ENCODE peak calls at places on chromosomes 5 and 9, in ten cellular contexts. I is AG04449; Q is right lobe of liver; Y is cardiac muscle cell; M is lower leg skin; C is HuH-7.5; S is coronary artery; G is stimulated activated CD8-positive, alpha-beta memory T cell treated with anti-CD3 and anti-CD28 coated beads, Interleukin-2, amount 100 ng/mL, for 1 hour; D is upper lobe of left lung; X is choroid plexus epithelial cell. L is an unnamed sample.
A peak's percentile ranks its signal among the peaks of the same experiment; 100 is the strongest.

GRCh38 chr9:129317179-129318011 is 139.3 kb upstream of the IER5L start:
- DNase-seq in S (peak; percentile 79), Q (peak; percentile 74), X (peak; percentile 75), Y (peak; percentile 61), D (no peak), I (no peak), M (peak; percentile 86), G (no peak), C (no peak), L (peak; percentile 65)

GRCh38 chr5:147348046-147348445 is 113.2 kb downstream of the STK32A start:
- DNase-seq in S (no peak), I (no peak), G (no peak), C (no peak), X (peak; percentile 6), Y (no peak), Q (no peak), M (no peak), D (no peak), L (no peak)

GRCh38 chr5:67366961-67367360 is 170.4 kb upstream of the CD180 start:
- DNase-seq in Y (no peak), Q (no peak), M (no peak), S (no peak), G (no peak), X (no peak), I (no peak), D (no peak), C (no peak), L (no peak)

GRCh38 chr9:26551451-26551850 is 341.2 kb downstream of the CAAP1 start:
- DNase-seq in X (no peak), I (no peak), D (no peak), C (no peak), G (no peak), S (no peak), Y (no peak), Q (no peak), M (no peak), L (no peak)

GRCh38 chr5:68436686-68437520 is 221.3 kb downstream of the PIK3R1 start:
- DNase-seq in G (no peak), M (no peak), X (peak; percentile 56), Y (no peak), S (no peak), D (no peak), Q (no peak), I (peak; percentile 64), C (no peak), L (no peak)

GRCh38 chr5:111563041-111563822 is 50.9 kb upstream of the STARD4 start:
- DNase-seq in G (no peak), Y (peak; percentile 66), Q (no peak), X (peak; percentile 95), C (no peak), M (no peak), D (no peak), I (peak; percentile 79), S (no peak), L (no peak)

GRCh38 chr9:35110327-35110758 is 5.3 kb downstream of the ATOSB start:
- DNase-seq in S (peak; percentile 89), Y (no peak), Q (no peak), I (no peak), C (no peak), D (no peak), X (peak; percentile 56), M (peak; percentile 85), G (no peak), L (no peak)

GRCh38 chr5:88396635-88397285 is 128.1 kb upstream of the TMEM161B start:
- DNase-seq in Y (no peak), M (no peak), Q (no peak), D (no peak), C (no peak), S (no peak), I (no peak), X (no peak), G (no peak), L (no peak)

GRCh38 chr5:657570-657969 is 35.6 kb downstream of the TPPP start:
- DNase-seq in X (peak; percentile 97), Y (no peak), C (no peak), M (no peak), G (no peak), I (peak; percentile 21), S (no peak), Q (no peak), D (no peak), L (no peak)

GRCh38 chr5:64811050-64811640 is 42.4 kb downstream of the CWC27 start:
- DNase-seq in C (no peak), D (no peak), Y (peak; percentile 59), I (peak; percentile 28), S (no peak), G (no peak), X (peak; percentile 87), Q (no peak), M (no peak), L (peak; percentile 14)

GRCh38 chr9:94950733-94951590 is 224.5 kb downstream of the AOPEP start:
- DNase-seq in S (no peak), X (peak; percentile 68), Y (peak; percentile 67), I (no peak), M (no peak), G (no peak), C (peak; percentile 36), D (no peak), Q (peak; percentile 67), L (peak; percentile 39)

GRCh38 chr5:141338538-141339306 is at the start of gene PCDHGA2:
- DNase-seq in D (peak; percentile 19), Q (no peak), X (peak; percentile 59), I (no peak), S (no peak), M (no peak), Y (no peak), G (no peak), C (peak; percentile 57), L (no peak)

GRCh38 chr5:172678902-172679301 is 37.8 kb downstream of the NEURL1B start:
- DNase-seq in Q (peak; percentile 65), I (no peak), M (no peak), G (no peak), S (no peak), D (no peak), Y (peak; percentile 84), C (no peak), X (no peak), L (no peak)

GRCh38 chr5:40446910-40447309 is 232.8 kb upstream of the PTGER4 start:
- DNase-seq in G (no peak), D (no peak), M (no peak), S (no peak), C (peak; percentile 35), Q (no peak), X (peak; percentile 96), I (no peak), Y (no peak), L (peak; percentile 76)

GRCh38 chr5:2726366-2726765 is 25.1 kb downstream of the IRX2 start:
- DNase-seq in M (peak; percentile 56), Q (no peak), Y (no peak), I (no peak), X (no peak), C (no peak), S (peak; percentile 35), G (no peak), D (no peak), L (no peak)

GRCh38 chr9:83346655-83347393 is 191.4 kb downstream of the FRMD3 start:
- DNase-seq in Q (no peak), D (no peak), I (no peak), X (no peak), M (no peak), G (no peak), S (no peak), Y (no peak), C (no peak), L (no peak)

GRCh38 chr5:179167871-179168451 is 107.8 kb downstream of the ZNF354C start:
- DNase-seq in G (no peak), Y (no peak), I (no peak), X (no peak), M (no peak), C (no peak), D (no peak), Q (peak; percentile 42), S (no peak), L (no peak)

GRCh38 chr5:42970636-42971559 is 69.2 kb downstream of the ANXA2R start:
- DNase-seq in Q (no peak), C (no peak), I (no peak), S (no peak), G (no peak), X (no peak), Y (no peak), D (peak; percentile 59), M (no peak), L (no peak)

GRCh38 chr5:179408646-179409045 is 63.4 kb upstream of the ADAMTS2 start:
- DNase-seq in C (no peak), X (no peak), Y (no peak), G (no peak), M (peak; percentile 69), D (no peak), S (peak; percentile 36), Q (peak; percentile 28), I (no peak), L (no peak)

GRCh38 chr5:173399846-173400245 is 71.6 kb upstream of the STC2 start:
- DNase-seq in S (no peak), X (no peak), Q (no peak), M (no peak), C (no peak), D (no peak), Y (no peak), G (no peak), I (no peak), L (no peak)

GRCh38 chr5:164204338-164204946 is 699.0 kb downstream of the MAT2B start:
- DNase-seq in Y (no peak), C (no peak), X (peak; percentile 77), I (peak; percentile 26), M (no peak), Q (no peak), D (no peak), G (no peak), S (no peak), L (no peak)

GRCh38 chr5:154756203-154756870 is 1.2 kb downstream of the LARP1 start:
- DNase-seq in G (peak; percentile 7), Y (peak; percentile 59), S (no peak), I (no peak), C (peak; percentile 66), D (peak; percentile 90), Q (peak; percentile 71), M (peak; percentile 92), X (peak; percentile 23), L (peak; percentile 49)

GRCh38 chr5:66647146-66647856 is 51.1 kb downstream of the MAST4 start:
- DNase-seq in X (no peak), C (no peak), I (no peak), G (no peak), Y (no peak), Q (no peak), S (no peak), M (no peak), D (no peak), L (no peak)

GRCh38 chr9:83013261-83013610 is 49.7 kb downstream of the RASEF start:
- DNase-seq in Q (no peak), I (no peak), Y (no peak), X (peak; percentile 56), M (no peak), S (no peak), C (no peak), G (no peak), D (no peak), L (no peak)

GRCh38 chr9:127968046-127968445 is 12.7 kb downstream of the EEIG1 start:
- DNase-seq in G (no peak), Y (no peak), I (no peak), S (no peak), D (no peak), X (peak; percentile 37), Q (no peak), C (no peak), M (no peak), L (no peak)

GRCh38 chr5:158623971-158624370 is 475.7 kb downstream of the EBF1 start:
- DNase-seq in M (no peak), G (no peak), C (no peak), S (no peak), Q (no peak), X (no peak), I (no peak), Y (no peak), D (no peak), L (no peak)

GRCh38 chr9:130002320-130002719 is 40.7 kb downstream of the FNBP1 start:
- DNase-seq in Y (no peak), Q (no peak), D (no peak), S (no peak), X (no peak), M (no peak), C (no peak), I (no peak), G (no peak), L (no peak)

L was measured in T47D.